ENCODE peak calls at places on chromosomes 12 and 14, in six cellular contexts. One of them, this sample, is unnamed.

GRCh38 chr12:54558759-54559158 is 9.4 kb downstream of the PDE1B start:
- DNase-seq in AG20443: no peak
- DNase-seq in activated T-helper 1 cell treated with Interleukin-2 at 50 U/mL for 16 hours: no peak
- DNase-seq in activated gamma-delta T cell: no peak
- DNase-seq in left ventricle myocardium inferior: no peak
- DNase-seq in HEK293T: no peak
- DNase-seq in this sample: no peak

GRCh38 chr12:131896080-131896810 is 1.8 kb downstream of the ULK1 start:
- DNase-seq in AG20443: peak
- DNase-seq in activated T-helper 1 cell treated with Interleukin-2 at 50 U/mL for 16 hours: peak
- DNase-seq in activated gamma-delta T cell: peak
- DNase-seq in left ventricle myocardium inferior: peak
- DNase-seq in HEK293T: peak
- DNase-seq in this sample: peak

GRCh38 chr12:10358969-10359368 is 30.9 kb downstream of the KLRK1 start:
- DNase-seq in AG20443: no peak
- DNase-seq in activated T-helper 1 cell treated with Interleukin-2 at 50 U/mL for 16 hours: no peak
- DNase-seq in activated gamma-delta T cell: no peak
- DNase-seq in left ventricle myocardium inferior: no peak
- DNase-seq in HEK293T: no peak
- DNase-seq in this sample: no peak

GRCh38 chr14:92653162-92653651 is 95.2 kb downstream of the LGMN start:
- DNase-seq in AG20443: no peak
- DNase-seq in activated T-helper 1 cell treated with Interleukin-2 at 50 U/mL for 16 hours: no peak
- DNase-seq in activated gamma-delta T cell: no peak
- DNase-seq in left ventricle myocardium inferior: no peak
- DNase-seq in HEK293T: no peak
- DNase-seq in this sample: no peak

GRCh38 chr14:98834119-98834518 is 437.9 kb downstream of the BCL11B start:
- DNase-seq in AG20443: no peak
- DNase-seq in activated T-helper 1 cell treated with Interleukin-2 at 50 U/mL for 16 hours: no peak
- DNase-seq in activated gamma-delta T cell: no peak
- DNase-seq in left ventricle myocardium inferior: no peak
- DNase-seq in HEK293T: no peak
- DNase-seq in this sample: no peak

GRCh38 chr12:130196827-130197226 is 34.6 kb downstream of the FZD10 start:
- DNase-seq in AG20443: no peak
- DNase-seq in activated T-helper 1 cell treated with Interleukin-2 at 50 U/mL for 16 hours: no peak
- DNase-seq in activated gamma-delta T cell: no peak
- DNase-seq in left ventricle myocardium inferior: no peak
- DNase-seq in HEK293T: no peak
- DNase-seq in this sample: no peak

GRCh38 chr12:109244043-109244442 is 65.0 kb downstream of the FOXN4 start:
- DNase-seq in AG20443: no peak
- DNase-seq in activated T-helper 1 cell treated with Interleukin-2 at 50 U/mL for 16 hours: no peak
- DNase-seq in activated gamma-delta T cell: no peak
- DNase-seq in left ventricle myocardium inferior: no peak
- DNase-seq in HEK293T: no peak
- DNase-seq in this sample: no peak

GRCh38 chr14:22565391-22565945 is 23.6 kb downstream of the DAD1 start:
- DNase-seq in AG20443: no peak
- DNase-seq in activated T-helper 1 cell treated with Interleukin-2 at 50 U/mL for 16 hours: no peak
- DNase-seq in activated gamma-delta T cell: no peak
- DNase-seq in left ventricle myocardium inferior: no peak
- DNase-seq in HEK293T: no peak
- DNase-seq in this sample: no peak

GRCh38 chr12:115384391-115384790 is 700.4 kb upstream of the TBX3 start:
- DNase-seq in AG20443: no peak
- DNase-seq in activated T-helper 1 cell treated with Interleukin-2 at 50 U/mL for 16 hours: no peak
- DNase-seq in activated gamma-delta T cell: no peak
- DNase-seq in left ventricle myocardium inferior: no peak
- DNase-seq in HEK293T: no peak
- DNase-seq in this sample: no peak

GRCh38 chr12:131491155-131491554 is 219.7 kb upstream of the SFSWAP start:
- DNase-seq in AG20443: no peak
- DNase-seq in activated T-helper 1 cell treated with Interleukin-2 at 50 U/mL for 16 hours: no peak
- DNase-seq in activated gamma-delta T cell: no peak
- DNase-seq in left ventricle myocardium inferior: no peak
- DNase-seq in HEK293T: no peak
- DNase-seq in this sample: no peak

GRCh38 chr12:106345739-106346138 is 11.8 kb upstream of the POLR3B start:
- DNase-seq in AG20443: peak
- DNase-seq in activated T-helper 1 cell treated with Interleukin-2 at 50 U/mL for 16 hours: no peak
- DNase-seq in activated gamma-delta T cell: no peak
- DNase-seq in left ventricle myocardium inferior: no peak
- DNase-seq in HEK293T: peak
- DNase-seq in this sample: peak

GRCh38 chr14:61051046-61051445 is 70.0 kb downstream of the SLC38A6 start:
- DNase-seq in AG20443: peak
- DNase-seq in activated T-helper 1 cell treated with Interleukin-2 at 50 U/mL for 16 hours: no peak
- DNase-seq in activated gamma-delta T cell: no peak
- DNase-seq in left ventricle myocardium inferior: peak
- DNase-seq in HEK293T: no peak
- DNase-seq in this sample: no peak

GRCh38 chr14:104137297-104138097 is 890 bp upstream of the KIF26A start:
- DNase-seq in AG20443: peak
- DNase-seq in activated T-helper 1 cell treated with Interleukin-2 at 50 U/mL for 16 hours: peak
- DNase-seq in activated gamma-delta T cell: peak
- DNase-seq in left ventricle myocardium inferior: peak
- DNase-seq in HEK293T: peak
- DNase-seq in this sample: peak

GRCh38 chr12:39351153-39351552 is 91.8 kb downstream of the KIF21A start:
- DNase-seq in AG20443: no peak
- DNase-seq in activated T-helper 1 cell treated with Interleukin-2 at 50 U/mL for 16 hours: no peak
- DNase-seq in activated gamma-delta T cell: no peak
- DNase-seq in left ventricle myocardium inferior: no peak
- DNase-seq in HEK293T: no peak
- DNase-seq in this sample: no peak

GRCh38 chr12:116442981-116443380 is 116.2 kb upstream of the MAP1LC3B2 start:
- DNase-seq in AG20443: peak
- DNase-seq in activated T-helper 1 cell treated with Interleukin-2 at 50 U/mL for 16 hours: no peak
- DNase-seq in activated gamma-delta T cell: no peak
- DNase-seq in left ventricle myocardium inferior: no peak
- DNase-seq in HEK293T: no peak
- DNase-seq in this sample: no peak

GRCh38 chr12:131911251-131911650 is 16.8 kb downstream of the ULK1 start:
- DNase-seq in AG20443: no peak
- DNase-seq in activated T-helper 1 cell treated with Interleukin-2 at 50 U/mL for 16 hours: no peak
- DNase-seq in activated gamma-delta T cell: no peak
- DNase-seq in left ventricle myocardium inferior: no peak
- DNase-seq in HEK293T: no peak
- DNase-seq in this sample: no peak

GRCh38 chr12:124228050-124228711 is 66.7 kb upstream of the RFLNA start:
- DNase-seq in AG20443: no peak
- DNase-seq in activated T-helper 1 cell treated with Interleukin-2 at 50 U/mL for 16 hours: no peak
- DNase-seq in activated gamma-delta T cell: no peak
- DNase-seq in left ventricle myocardium inferior: no peak
- DNase-seq in HEK293T: no peak
- DNase-seq in this sample: no peak

GRCh38 chr14:84036863-84037262 is 1493.1 kb upstream of the FLRT2 start:
- DNase-seq in AG20443: peak
- DNase-seq in activated T-helper 1 cell treated with Interleukin-2 at 50 U/mL for 16 hours: no peak
- DNase-seq in activated gamma-delta T cell: no peak
- DNase-seq in left ventricle myocardium inferior: no peak
- DNase-seq in HEK293T: no peak
- DNase-seq in this sample: no peak

GRCh38 chr12:105982022-105982421 is 156.7 kb downstream of the NUAK1 start:
- DNase-seq in AG20443: no peak
- DNase-seq in activated T-helper 1 cell treated with Interleukin-2 at 50 U/mL for 16 hours: no peak
- DNase-seq in activated gamma-delta T cell: no peak
- DNase-seq in left ventricle myocardium inferior: peak
- DNase-seq in HEK293T: no peak
- DNase-seq in this sample: no peak

GRCh38 chr14:88500611-88501010 is 54.2 kb downstream of the PTPN21 start:
- DNase-seq in AG20443: no peak
- DNase-seq in activated T-helper 1 cell treated with Interleukin-2 at 50 U/mL for 16 hours: no peak
- DNase-seq in activated gamma-delta T cell: no peak
- DNase-seq in left ventricle myocardium inferior: no peak
- DNase-seq in HEK293T: no peak
- DNase-seq in this sample: no peak

GRCh38 chr12:110853856-110854255 is 7.1 kb downstream of the CCDC63 start:
- DNase-seq in AG20443: no peak
- DNase-seq in activated T-helper 1 cell treated with Interleukin-2 at 50 U/mL for 16 hours: no peak
- DNase-seq in activated gamma-delta T cell: no peak
- DNase-seq in left ventricle myocardium inferior: no peak
- DNase-seq in HEK293T: no peak
- DNase-seq in this sample: no peak

GRCh38 chr12:43812042-43812441 is 5.9 kb upstream of the TWF1 start:
- DNase-seq in AG20443: no peak
- DNase-seq in activated T-helper 1 cell treated with Interleukin-2 at 50 U/mL for 16 hours: no peak
- DNase-seq in activated gamma-delta T cell: no peak
- DNase-seq in left ventricle myocardium inferior: no peak
- DNase-seq in HEK293T: no peak
- DNase-seq in this sample: no peak

GRCh38 chr12:121465921-121466799 is 66.2 kb downstream of the RNF34 start:
- DNase-seq in AG20443: peak
- DNase-seq in activated T-helper 1 cell treated with Interleukin-2 at 50 U/mL for 16 hours: peak
- DNase-seq in activated gamma-delta T cell: peak
- DNase-seq in left ventricle myocardium inferior: no peak
- DNase-seq in HEK293T: peak
- DNase-seq in this sample: no peak

GRCh38 chr12:132623072-132623869 is 4.7 kb downstream of the P2RX2 start:
- DNase-seq in AG20443: no peak
- DNase-seq in activated T-helper 1 cell treated with Interleukin-2 at 50 U/mL for 16 hours: no peak
- DNase-seq in activated gamma-delta T cell: no peak
- DNase-seq in left ventricle myocardium inferior: no peak
- DNase-seq in HEK293T: no peak
- DNase-seq in this sample: no peak

GRCh38 chr12:63965936-63966602 is 121.6 kb downstream of the SRGAP1 start:
- DNase-seq in AG20443: no peak
- DNase-seq in activated T-helper 1 cell treated with Interleukin-2 at 50 U/mL for 16 hours: no peak
- DNase-seq in activated gamma-delta T cell: no peak
- DNase-seq in left ventricle myocardium inferior: no peak
- DNase-seq in HEK293T: no peak
- DNase-seq in this sample: no peak

GRCh38 chr12:106583578-106584103 is 837 bp downstream of the RFX4 start:
- DNase-seq in AG20443: peak
- DNase-seq in activated T-helper 1 cell treated with Interleukin-2 at 50 U/mL for 16 hours: no peak
- DNase-seq in activated gamma-delta T cell: no peak
- DNase-seq in left ventricle myocardium inferior: no peak
- DNase-seq in HEK293T: peak
- DNase-seq in this sample: no peak

GRCh38 chr12:67508830-67509229 is 139.7 kb upstream of the DYRK2 start:
- DNase-seq in AG20443: no peak
- DNase-seq in activated T-helper 1 cell treated with Interleukin-2 at 50 U/mL for 16 hours: no peak
- DNase-seq in activated gamma-delta T cell: no peak
- DNase-seq in left ventricle myocardium inferior: no peak
- DNase-seq in HEK293T: no peak
- DNase-seq in this sample: no peak

GRCh38 chr14:102568115-102568614 is 24.3 kb upstream of the RCOR1 start:
- DNase-seq in AG20443: no peak
- DNase-seq in activated T-helper 1 cell treated with Interleukin-2 at 50 U/mL for 16 hours: peak
- DNase-seq in activated gamma-delta T cell: no peak
- DNase-seq in left ventricle myocardium inferior: no peak
- DNase-seq in HEK293T: peak
- DNase-seq in this sample: no peak

GRCh38 chr12:99957866-99958466 is 26.8 kb downstream of the ANKS1B start:
- DNase-seq in AG20443: no peak
- DNase-seq in activated T-helper 1 cell treated with Interleukin-2 at 50 U/mL for 16 hours: no peak
- DNase-seq in activated gamma-delta T cell: no peak
- DNase-seq in left ventricle myocardium inferior: no peak
- DNase-seq in HEK293T: no peak
- DNase-seq in this sample: no peak

GRCh38 chr14:101200008-101200649 is 296.6 kb upstream of the RTL1 start:
- DNase-seq in AG20443: no peak
- DNase-seq in activated T-helper 1 cell treated with Interleukin-2 at 50 U/mL for 16 hours: no peak
- DNase-seq in activated gamma-delta T cell: no peak
- DNase-seq in left ventricle myocardium inferior: no peak
- DNase-seq in HEK293T: no peak
- DNase-seq in this sample: no peak

GRCh38 chr12:130083002-130083401 is 79.3 kb upstream of the FZD10 start:
- DNase-seq in AG20443: no peak
- DNase-seq in activated T-helper 1 cell treated with Interleukin-2 at 50 U/mL for 16 hours: no peak
- DNase-seq in activated gamma-delta T cell: no peak
- DNase-seq in left ventricle myocardium inferior: no peak
- DNase-seq in HEK293T: no peak
- DNase-seq in this sample: no peak

GRCh38 chr12:53123578-53124351 is 20.5 kb downstream of the SOAT2 start:
- DNase-seq in AG20443: peak
- DNase-seq in activated T-helper 1 cell treated with Interleukin-2 at 50 U/mL for 16 hours: no peak
- DNase-seq in activated gamma-delta T cell: no peak
- DNase-seq in left ventricle myocardium inferior: no peak
- DNase-seq in HEK293T: no peak
- DNase-seq in this sample: no peak

This sample was measured in NCI-H1092 treated with DMSO at 0.1 percent for 48 hours.